ENCODE peak calls at places on chromosomes 7 and 10, in seven cellular contexts. One of them, this sample, is unnamed.

GRCh38 chr7:129315916-129316315 is 91.1 kb downstream of the AHCYL2 start:
- DNase-seq in Kasumi-1: no peak
- DNase-seq in stromal cell of bone marrow: no peak
- DNase-seq in coronary artery: no peak
- DNase-seq in T-cell: no peak
- DNase-seq in PC-9: no peak
- DNase-seq in NCI-H1092: no peak
- DNase-seq in this sample: peak; percentile 4

GRCh38 chr7:129805086-129805719 is 147.6 kb downstream of the UBE2H start:
- DNase-seq in T-cell: no peak
- DNase-seq in Kasumi-1: no peak
- DNase-seq in NCI-H1092: no peak
- DNase-seq in coronary artery: no peak
- DNase-seq in stromal cell of bone marrow: no peak
- DNase-seq in PC-9: no peak
- DNase-seq in this sample: no peak

GRCh38 chr7:131480384-131481315 is 75.8 kb downstream of the PODXL start:
- DNase-seq in Kasumi-1: no peak
- DNase-seq in T-cell: no peak
- DNase-seq in NCI-H1092: no peak
- DNase-seq in PC-9: no peak
- DNase-seq in coronary artery: no peak
- DNase-seq in stromal cell of bone marrow: no peak
- DNase-seq in this sample: no peak

GRCh38 chr10:10662720-10663467 is 354.8 kb upstream of the CELF2 start:
- DNase-seq in coronary artery: no peak
- DNase-seq in stromal cell of bone marrow: no peak
- DNase-seq in PC-9: no peak
- DNase-seq in T-cell: no peak
- DNase-seq in Kasumi-1: no peak
- DNase-seq in NCI-H1092: no peak
- DNase-seq in this sample: no peak

GRCh38 chr10:61313460-61313859 is 139.7 kb downstream of the TMEM26 start:
- DNase-seq in PC-9: no peak
- DNase-seq in T-cell: no peak
- DNase-seq in NCI-H1092: no peak
- DNase-seq in stromal cell of bone marrow: no peak
- DNase-seq in coronary artery: no peak
- DNase-seq in Kasumi-1: peak; percentile 8
- DNase-seq in this sample: no peak

GRCh38 chr10:87760195-87760905 is 57.7 kb downstream of the ATAD1 start:
- DNase-seq in T-cell: no peak
- DNase-seq in coronary artery: no peak
- DNase-seq in Kasumi-1: peak; percentile 97
- DNase-seq in stromal cell of bone marrow: no peak
- DNase-seq in PC-9: no peak
- DNase-seq in NCI-H1092: no peak
- DNase-seq in this sample: no peak

GRCh38 chr7:8295638-8296361 is 33.8 kb upstream of the ICA1 start:
- DNase-seq in T-cell: peak; percentile 6
- DNase-seq in PC-9: peak; percentile 46
- DNase-seq in coronary artery: no peak
- DNase-seq in NCI-H1092: peak; percentile 94
- DNase-seq in Kasumi-1: peak; percentile 60
- DNase-seq in stromal cell of bone marrow: peak; percentile 58
- DNase-seq in this sample: peak; percentile 95

GRCh38 chr7:148727501-148728278 is 29.0 kb downstream of the CUL1 start:
- DNase-seq in NCI-H1092: no peak
- DNase-seq in T-cell: no peak
- DNase-seq in coronary artery: no peak
- DNase-seq in stromal cell of bone marrow: no peak
- DNase-seq in PC-9: no peak
- DNase-seq in Kasumi-1: no peak
- DNase-seq in this sample: no peak

GRCh38 chr7:98303906-98304305 is 22.4 kb downstream of the BRI3 start:
- DNase-seq in Kasumi-1: no peak
- DNase-seq in PC-9: no peak
- DNase-seq in coronary artery: no peak
- DNase-seq in stromal cell of bone marrow: no peak
- DNase-seq in NCI-H1092: no peak
- DNase-seq in T-cell: no peak
- DNase-seq in this sample: no peak

GRCh38 chr7:134750083-134751062 is 29.1 kb upstream of the CALD1 start:
- DNase-seq in coronary artery: no peak
- DNase-seq in T-cell: peak; percentile 30
- DNase-seq in PC-9: peak; percentile 22
- DNase-seq in NCI-H1092: no peak
- DNase-seq in Kasumi-1: peak; percentile 25
- DNase-seq in stromal cell of bone marrow: peak; percentile 36
- DNase-seq in this sample: peak; percentile 8

GRCh38 chr7:44189286-44189992 is at the start of gene GCK:
- DNase-seq in T-cell: no peak
- DNase-seq in coronary artery: no peak
- DNase-seq in stromal cell of bone marrow: no peak
- DNase-seq in NCI-H1092: peak; percentile 84
- DNase-seq in Kasumi-1: no peak
- DNase-seq in PC-9: no peak
- DNase-seq in this sample: peak; percentile 5

GRCh38 chr7:6256709-6257535 is 15.5 kb downstream of the CYTH3 start:
- DNase-seq in Kasumi-1: peak; percentile 76
- DNase-seq in T-cell: no peak
- DNase-seq in coronary artery: peak; percentile 90
- DNase-seq in PC-9: no peak
- DNase-seq in stromal cell of bone marrow: peak; percentile 90
- DNase-seq in NCI-H1092: no peak
- DNase-seq in this sample: no peak

GRCh38 chr10:6023661-6024333 is 38.4 kb downstream of the IL2RA start:
- DNase-seq in NCI-H1092: no peak
- DNase-seq in PC-9: no peak
- DNase-seq in Kasumi-1: no peak
- DNase-seq in T-cell: no peak
- DNase-seq in stromal cell of bone marrow: no peak
- DNase-seq in coronary artery: no peak
- DNase-seq in this sample: no peak

GRCh38 chr7:5284304-5285281 is 1.9 kb downstream of the SLC29A4 start:
- DNase-seq in coronary artery: no peak
- DNase-seq in NCI-H1092: peak; percentile 93
- DNase-seq in stromal cell of bone marrow: no peak
- DNase-seq in T-cell: no peak
- DNase-seq in PC-9: peak; percentile 66
- DNase-seq in Kasumi-1: peak; percentile 21
- DNase-seq in this sample: peak; percentile 75

GRCh38 chr7:165661-166369 is 26.6 kb upstream of the FAM20C start:
- DNase-seq in T-cell: no peak
- DNase-seq in coronary artery: no peak
- DNase-seq in stromal cell of bone marrow: no peak
- DNase-seq in Kasumi-1: no peak
- DNase-seq in PC-9: no peak
- DNase-seq in NCI-H1092: no peak
- DNase-seq in this sample: no peak

GRCh38 chr7:80182630-80183276 is 48.1 kb downstream of the GNAI1 start:
- DNase-seq in NCI-H1092: no peak
- DNase-seq in PC-9: no peak
- DNase-seq in stromal cell of bone marrow: no peak
- DNase-seq in Kasumi-1: no peak
- DNase-seq in coronary artery: no peak
- DNase-seq in T-cell: no peak
- DNase-seq in this sample: no peak

GRCh38 chr7:82029236-82029635 is 259.4 kb upstream of the HGF start:
- DNase-seq in NCI-H1092: no peak
- DNase-seq in coronary artery: no peak
- DNase-seq in stromal cell of bone marrow: no peak
- DNase-seq in PC-9: no peak
- DNase-seq in Kasumi-1: no peak
- DNase-seq in T-cell: no peak
- DNase-seq in this sample: no peak

GRCh38 chr10:132146271-132146671 is 40.5 kb upstream of the DPYSL4 start:
- DNase-seq in PC-9: no peak
- DNase-seq in Kasumi-1: no peak
- DNase-seq in stromal cell of bone marrow: no peak
- DNase-seq in NCI-H1092: no peak
- DNase-seq in T-cell: no peak
- DNase-seq in coronary artery: no peak
- DNase-seq in this sample: no peak

GRCh38 chr7:45068236-45069023 is 20.3 kb downstream of the NACAD start:
- DNase-seq in T-cell: no peak
- DNase-seq in coronary artery: no peak
- DNase-seq in NCI-H1092: no peak
- DNase-seq in stromal cell of bone marrow: no peak
- DNase-seq in PC-9: no peak
- DNase-seq in Kasumi-1: no peak
- DNase-seq in this sample: no peak

GRCh38 chr7:95718556-95719410 is 53.6 kb upstream of the DYNC1I1 start:
- DNase-seq in Kasumi-1: peak; percentile 26
- DNase-seq in T-cell: no peak
- DNase-seq in stromal cell of bone marrow: no peak
- DNase-seq in PC-9: no peak
- DNase-seq in coronary artery: no peak
- DNase-seq in NCI-H1092: no peak
- DNase-seq in this sample: peak; percentile 51

GRCh38 chr7:140640060-140640611 is 477 bp downstream of the DENND2A start:
- DNase-seq in NCI-H1092: peak; percentile 16
- DNase-seq in stromal cell of bone marrow: no peak
- DNase-seq in PC-9: no peak
- DNase-seq in coronary artery: no peak
- DNase-seq in Kasumi-1: no peak
- DNase-seq in T-cell: no peak
- DNase-seq in this sample: peak; percentile 18

GRCh38 chr10:25113231-25114035 is 61.4 kb upstream of the GPR158 start:
- DNase-seq in NCI-H1092: peak; percentile 55
- DNase-seq in Kasumi-1: peak; percentile 68
- DNase-seq in stromal cell of bone marrow: peak; percentile 54
- DNase-seq in T-cell: no peak
- DNase-seq in coronary artery: no peak
- DNase-seq in PC-9: peak; percentile 67
- DNase-seq in this sample: peak; percentile 71

GRCh38 chr10:31739759-31740158 is 188.9 kb downstream of the ARHGAP12 start:
- DNase-seq in coronary artery: no peak
- DNase-seq in Kasumi-1: no peak
- DNase-seq in stromal cell of bone marrow: peak; percentile 79
- DNase-seq in NCI-H1092: no peak
- DNase-seq in T-cell: no peak
- DNase-seq in PC-9: no peak
- DNase-seq in this sample: no peak

GRCh38 chr7:39720586-39720985 is 97.2 kb downstream of the RALA start:
- DNase-seq in stromal cell of bone marrow: peak; percentile 63
- DNase-seq in NCI-H1092: no peak
- DNase-seq in coronary artery: no peak
- DNase-seq in T-cell: no peak
- DNase-seq in Kasumi-1: no peak
- DNase-seq in PC-9: peak; percentile 78
- DNase-seq in this sample: no peak

GRCh38 chr10:29957887-29958330 is 101.5 kb downstream of the JCAD start:
- DNase-seq in stromal cell of bone marrow: no peak
- DNase-seq in coronary artery: peak; percentile 96
- DNase-seq in NCI-H1092: peak; percentile 34
- DNase-seq in PC-9: peak; percentile 97
- DNase-seq in T-cell: no peak
- DNase-seq in Kasumi-1: no peak
- DNase-seq in this sample: no peak

GRCh38 chr7:142176901-142177300 is 65.4 kb downstream of the MGAM2 start:
- DNase-seq in NCI-H1092: no peak
- DNase-seq in Kasumi-1: no peak
- DNase-seq in coronary artery: no peak
- DNase-seq in T-cell: no peak
- DNase-seq in PC-9: no peak
- DNase-seq in stromal cell of bone marrow: no peak
- DNase-seq in this sample: no peak

GRCh38 chr10:93615576-93615975 is 3.2 kb downstream of the PDE6C start:
- DNase-seq in PC-9: no peak
- DNase-seq in stromal cell of bone marrow: no peak
- DNase-seq in Kasumi-1: no peak
- DNase-seq in T-cell: no peak
- DNase-seq in coronary artery: no peak
- DNase-seq in NCI-H1092: no peak
- DNase-seq in this sample: no peak

GRCh38 chr7:34361663-34362250 is 296.3 kb upstream of the NPSR1 start:
- DNase-seq in T-cell: no peak
- DNase-seq in NCI-H1092: no peak
- DNase-seq in coronary artery: no peak
- DNase-seq in stromal cell of bone marrow: no peak
- DNase-seq in PC-9: no peak
- DNase-seq in Kasumi-1: no peak
- DNase-seq in this sample: no peak

GRCh38 chr7:4842302-4843064 is 19.3 kb downstream of the PAPOLB start:
- DNase-seq in stromal cell of bone marrow: no peak
- DNase-seq in T-cell: no peak
- DNase-seq in PC-9: no peak
- DNase-seq in Kasumi-1: no peak
- DNase-seq in coronary artery: peak; percentile 72
- DNase-seq in NCI-H1092: no peak
- DNase-seq in this sample: no peak

GRCh38 chr7:99139031-99139430 is 4.9 kb downstream of the SMURF1 start:
- DNase-seq in T-cell: no peak
- DNase-seq in PC-9: no peak
- DNase-seq in coronary artery: no peak
- DNase-seq in Kasumi-1: no peak
- DNase-seq in NCI-H1092: no peak
- DNase-seq in stromal cell of bone marrow: no peak
- DNase-seq in this sample: no peak

GRCh38 chr7:79340212-79340611 is 113.3 kb downstream of the MAGI2 start:
- DNase-seq in Kasumi-1: no peak
- DNase-seq in T-cell: no peak
- DNase-seq in stromal cell of bone marrow: no peak
- DNase-seq in coronary artery: no peak
- DNase-seq in PC-9: no peak
- DNase-seq in NCI-H1092: no peak
- DNase-seq in this sample: no peak

GRCh38 chr7:12731214-12731656 is 43.8 kb downstream of the ARL4A start:
- DNase-seq in PC-9: no peak
- DNase-seq in Kasumi-1: no peak
- DNase-seq in coronary artery: no peak
- DNase-seq in T-cell: no peak
- DNase-seq in NCI-H1092: no peak
- DNase-seq in stromal cell of bone marrow: no peak
- DNase-seq in this sample: no peak

GRCh38 chr7:7051221-7051877 is 131.0 kb upstream of the C1GALT1 start:
- DNase-seq in PC-9: no peak
- DNase-seq in T-cell: no peak
- DNase-seq in coronary artery: no peak
- DNase-seq in stromal cell of bone marrow: no peak
- DNase-seq in Kasumi-1: no peak
- DNase-seq in NCI-H1092: no peak
- DNase-seq in this sample: no peak

GRCh38 chr7:123787227-123788007 is 38.6 kb upstream of the WASL start:
- DNase-seq in coronary artery: no peak
- DNase-seq in T-cell: no peak
- DNase-seq in Kasumi-1: no peak
- DNase-seq in stromal cell of bone marrow: no peak
- DNase-seq in NCI-H1092: no peak
- DNase-seq in PC-9: no peak
- DNase-seq in this sample: no peak

GRCh38 chr10:120283093-120283492 is 173.9 kb upstream of the PLPP4 start:
- DNase-seq in coronary artery: no peak
- DNase-seq in T-cell: no peak
- DNase-seq in Kasumi-1: no peak
- DNase-seq in NCI-H1092: no peak
- DNase-seq in PC-9: no peak
- DNase-seq in stromal cell of bone marrow: no peak
- DNase-seq in this sample: no peak

GRCh38 chr7:3065724-3066143 is 22.1 kb upstream of the CARD11 start:
- DNase-seq in Kasumi-1: peak; percentile 27
- DNase-seq in PC-9: peak; percentile 46
- DNase-seq in coronary artery: no peak
- DNase-seq in NCI-H1092: no peak
- DNase-seq in stromal cell of bone marrow: no peak
- DNase-seq in T-cell: peak; percentile 38
- DNase-seq in this sample: no peak

GRCh38 chr10:122342293-122343134 is 32.0 kb upstream of the PLEKHA1 start:
- DNase-seq in T-cell: peak; percentile 48
- DNase-seq in coronary artery: no peak
- DNase-seq in stromal cell of bone marrow: peak; percentile 43
- DNase-seq in PC-9: peak; percentile 32
- DNase-seq in Kasumi-1: peak; percentile 13
- DNase-seq in NCI-H1092: peak; percentile 20
- DNase-seq in this sample: peak; percentile 33